ENCODE peak calls at places on chromosomes 2 and 18, in nine cellular contexts. One of them, this sample, is unnamed.
A peak's percentile ranks its signal among the peaks of the same experiment; 100 is the strongest.

GRCh38 chr2:151669585-151670081 is 64.6 kb downstream of the NEB start:
- DNase-seq in upper lobe of right lung: no peak
- DNase-seq in IMR-90: no peak
- DNase-seq in MM.1S: no peak
- DNase-seq in endothelial cell: no peak
- DNase-seq in A673: no peak
- DNase-seq in H9: no peak
- DNase-seq in WERI-Rb-1: no peak
- DNase-seq in activated CD8-positive, alpha-beta T cell treated with anti-CD3 and anti-CD28 coated beads for 36 hours: peak; percentile 38
- DNase-seq in this sample: no peak

GRCh38 chr2:160411167-160411566 is 82.4 kb downstream of the RBMS1 start:
- DNase-seq in upper lobe of right lung: no peak
- DNase-seq in IMR-90: no peak
- DNase-seq in MM.1S: peak; percentile 34
- DNase-seq in endothelial cell: no peak
- DNase-seq in A673: no peak
- DNase-seq in H9: no peak
- DNase-seq in WERI-Rb-1: no peak
- DNase-seq in activated CD8-positive, alpha-beta T cell treated with anti-CD3 and anti-CD28 coated beads for 36 hours: peak; percentile 68
- DNase-seq in this sample: no peak

GRCh38 chr2:73255907-73256617 is 22.0 kb downstream of the CCT7 start:
- DNase-seq in upper lobe of right lung: peak; percentile 32
- DNase-seq in IMR-90: no peak
- DNase-seq in MM.1S: no peak
- DNase-seq in endothelial cell: no peak
- DNase-seq in A673: no peak
- DNase-seq in H9: no peak
- DNase-seq in WERI-Rb-1: no peak
- DNase-seq in activated CD8-positive, alpha-beta T cell treated with anti-CD3 and anti-CD28 coated beads for 36 hours: no peak
- DNase-seq in this sample: peak; percentile 24

GRCh38 chr18:14976736-14977430 is 228.9 kb downstream of the ANKRD30B start:
- DNase-seq in upper lobe of right lung: no peak
- DNase-seq in IMR-90: no peak
- DNase-seq in MM.1S: no peak
- DNase-seq in endothelial cell: no peak
- DNase-seq in A673: no peak
- DNase-seq in H9: no peak
- DNase-seq in WERI-Rb-1: no peak
- DNase-seq in activated CD8-positive, alpha-beta T cell treated with anti-CD3 and anti-CD28 coated beads for 36 hours: no peak
- DNase-seq in this sample: no peak

GRCh38 chr18:9825571-9826073 is 60.2 kb upstream of the TXNDC2 start:
- DNase-seq in upper lobe of right lung: no peak
- DNase-seq in IMR-90: peak; percentile 96
- DNase-seq in MM.1S: no peak
- DNase-seq in endothelial cell: no peak
- DNase-seq in A673: peak; percentile 60
- DNase-seq in H9: no peak
- DNase-seq in WERI-Rb-1: no peak
- DNase-seq in activated CD8-positive, alpha-beta T cell treated with anti-CD3 and anti-CD28 coated beads for 36 hours: no peak
- DNase-seq in this sample: no peak

GRCh38 chr18:9643549-9643948 is 29.2 kb upstream of the PPP4R1 start:
- DNase-seq in upper lobe of right lung: no peak
- DNase-seq in IMR-90: peak; percentile 97
- DNase-seq in MM.1S: no peak
- DNase-seq in endothelial cell: no peak
- DNase-seq in A673: peak; percentile 91
- DNase-seq in H9: peak; percentile 76
- DNase-seq in WERI-Rb-1: no peak
- DNase-seq in activated CD8-positive, alpha-beta T cell treated with anti-CD3 and anti-CD28 coated beads for 36 hours: no peak
- DNase-seq in this sample: no peak

GRCh38 chr2:201071305-201072200 is at the start of the genes HYCC2 and NDUFB3:
- DNase-seq in upper lobe of right lung: peak; percentile 92
- DNase-seq in IMR-90: peak; percentile 93
- DNase-seq in MM.1S: peak; percentile 96
- DNase-seq in endothelial cell: peak; percentile 89
- DNase-seq in A673: peak; percentile 95
- DNase-seq in H9: peak; percentile 94
- DNase-seq in WERI-Rb-1: peak; percentile 92
- DNase-seq in activated CD8-positive, alpha-beta T cell treated with anti-CD3 and anti-CD28 coated beads for 36 hours: peak; percentile 95
- DNase-seq in this sample: peak; percentile 96

GRCh38 chr2:237354930-237355329 is 59.0 kb downstream of the COL6A3 start:
- DNase-seq in upper lobe of right lung: no peak
- DNase-seq in IMR-90: peak; percentile 72
- DNase-seq in MM.1S: no peak
- DNase-seq in endothelial cell: no peak
- DNase-seq in A673: no peak
- DNase-seq in H9: no peak
- DNase-seq in WERI-Rb-1: no peak
- DNase-seq in activated CD8-positive, alpha-beta T cell treated with anti-CD3 and anti-CD28 coated beads for 36 hours: no peak
- DNase-seq in this sample: no peak

GRCh38 chr2:149885468-149885867 is 297.9 kb upstream of the MMADHC start:
- DNase-seq in upper lobe of right lung: no peak
- DNase-seq in IMR-90: no peak
- DNase-seq in MM.1S: peak; percentile 87
- DNase-seq in endothelial cell: no peak
- DNase-seq in A673: no peak
- DNase-seq in H9: no peak
- DNase-seq in WERI-Rb-1: no peak
- DNase-seq in activated CD8-positive, alpha-beta T cell treated with anti-CD3 and anti-CD28 coated beads for 36 hours: no peak
- DNase-seq in this sample: no peak

GRCh38 chr2:161416294-161416632 is at the start of gene TBR1:
- DNase-seq in upper lobe of right lung: no peak
- DNase-seq in IMR-90: no peak
- DNase-seq in MM.1S: no peak
- DNase-seq in endothelial cell: no peak
- DNase-seq in A673: no peak
- DNase-seq in H9: no peak
- DNase-seq in WERI-Rb-1: no peak
- DNase-seq in activated CD8-positive, alpha-beta T cell treated with anti-CD3 and anti-CD28 coated beads for 36 hours: no peak
- DNase-seq in this sample: peak; percentile 38

GRCh38 chr2:85788603-85789002 is 34.8 kb downstream of the ATOH8 start:
- DNase-seq in upper lobe of right lung: peak; percentile 46
- DNase-seq in IMR-90: no peak
- DNase-seq in MM.1S: no peak
- DNase-seq in endothelial cell: no peak
- DNase-seq in A673: no peak
- DNase-seq in H9: no peak
- DNase-seq in WERI-Rb-1: no peak
- DNase-seq in activated CD8-positive, alpha-beta T cell treated with anti-CD3 and anti-CD28 coated beads for 36 hours: no peak
- DNase-seq in this sample: no peak

GRCh38 chr2:97645112-97645699 is 656 bp upstream of the COX5B start:
- DNase-seq in upper lobe of right lung: peak; percentile 86
- DNase-seq in IMR-90: no peak
- DNase-seq in MM.1S: no peak
- DNase-seq in endothelial cell: peak; percentile 33
- DNase-seq in A673: no peak
- DNase-seq in H9: peak; percentile 41
- DNase-seq in WERI-Rb-1: no peak
- DNase-seq in activated CD8-positive, alpha-beta T cell treated with anti-CD3 and anti-CD28 coated beads for 36 hours: no peak
- DNase-seq in this sample: peak; percentile 34

GRCh38 chr2:127853667-127854066 is 4.3 kb downstream of the POLR2D start:
- DNase-seq in upper lobe of right lung: no peak
- DNase-seq in IMR-90: peak; percentile 49
- DNase-seq in MM.1S: no peak
- DNase-seq in endothelial cell: no peak
- DNase-seq in A673: no peak
- DNase-seq in H9: no peak
- DNase-seq in WERI-Rb-1: no peak
- DNase-seq in activated CD8-positive, alpha-beta T cell treated with anti-CD3 and anti-CD28 coated beads for 36 hours: peak; percentile 11
- DNase-seq in this sample: no peak

GRCh38 chr18:11874676-11875075 is 23.5 kb downstream of the CHMP1B start:
- DNase-seq in upper lobe of right lung: no peak
- DNase-seq in IMR-90: no peak
- DNase-seq in MM.1S: no peak
- DNase-seq in endothelial cell: no peak
- DNase-seq in A673: no peak
- DNase-seq in H9: no peak
- DNase-seq in WERI-Rb-1: no peak
- DNase-seq in activated CD8-positive, alpha-beta T cell treated with anti-CD3 and anti-CD28 coated beads for 36 hours: no peak
- DNase-seq in this sample: no peak

GRCh38 chr2:215731108-215731507 is 282.2 kb downstream of the MREG start:
- DNase-seq in upper lobe of right lung: no peak
- DNase-seq in IMR-90: no peak
- DNase-seq in MM.1S: no peak
- DNase-seq in endothelial cell: no peak
- DNase-seq in A673: no peak
- DNase-seq in H9: no peak
- DNase-seq in WERI-Rb-1: no peak
- DNase-seq in activated CD8-positive, alpha-beta T cell treated with anti-CD3 and anti-CD28 coated beads for 36 hours: no peak
- DNase-seq in this sample: no peak

GRCh38 chr2:215726070-215726469 is 287.3 kb downstream of the MREG start:
- DNase-seq in upper lobe of right lung: no peak
- DNase-seq in IMR-90: no peak
- DNase-seq in MM.1S: no peak
- DNase-seq in endothelial cell: no peak
- DNase-seq in A673: no peak
- DNase-seq in H9: no peak
- DNase-seq in WERI-Rb-1: no peak
- DNase-seq in activated CD8-positive, alpha-beta T cell treated with anti-CD3 and anti-CD28 coated beads for 36 hours: no peak
- DNase-seq in this sample: no peak

GRCh38 chr2:215727507-215728503 is 285.5 kb downstream of the MREG start:
- DNase-seq in upper lobe of right lung: no peak
- DNase-seq in IMR-90: peak; percentile 59
- DNase-seq in MM.1S: no peak
- DNase-seq in endothelial cell: no peak
- DNase-seq in A673: no peak
- DNase-seq in H9: no peak
- DNase-seq in WERI-Rb-1: no peak
- DNase-seq in activated CD8-positive, alpha-beta T cell treated with anti-CD3 and anti-CD28 coated beads for 36 hours: no peak
- DNase-seq in this sample: no peak

GRCh38 chr2:215729985-215730620 is 283.2 kb downstream of the MREG start:
- DNase-seq in upper lobe of right lung: no peak
- DNase-seq in IMR-90: peak; percentile 57
- DNase-seq in MM.1S: no peak
- DNase-seq in endothelial cell: no peak
- DNase-seq in A673: no peak
- DNase-seq in H9: no peak
- DNase-seq in WERI-Rb-1: no peak
- DNase-seq in activated CD8-positive, alpha-beta T cell treated with anti-CD3 and anti-CD28 coated beads for 36 hours: no peak
- DNase-seq in this sample: no peak

GRCh38 chr2:215728504-215729065 is 284.8 kb downstream of the MREG start:
- DNase-seq in upper lobe of right lung: no peak
- DNase-seq in IMR-90: peak; percentile 95
- DNase-seq in MM.1S: no peak
- DNase-seq in endothelial cell: no peak
- DNase-seq in A673: no peak
- DNase-seq in H9: no peak
- DNase-seq in WERI-Rb-1: no peak
- DNase-seq in activated CD8-positive, alpha-beta T cell treated with anti-CD3 and anti-CD28 coated beads for 36 hours: no peak
- DNase-seq in this sample: peak; percentile 17
- TF ChIP-seq CTCF in upper lobe of right lung: peak; percentile 19
- TF ChIP-seq CTCF in IMR-90: no peak
- TF ChIP-seq CTCF in MM.1S: no peak
- TF ChIP-seq CTCF in endothelial cell: no peak
- TF ChIP-seq CTCF in A673: no peak
- TF ChIP-seq CTCF in H9: no peak
- TF ChIP-seq CTCF in WERI-Rb-1: no peak
- TF ChIP-seq CTCF in activated CD8-positive, alpha-beta T cell treated with anti-CD3 and anti-CD28 coated beads for 36 hours: no peak
- TF ChIP-seq CTCF in this sample: no peak

DNA sequence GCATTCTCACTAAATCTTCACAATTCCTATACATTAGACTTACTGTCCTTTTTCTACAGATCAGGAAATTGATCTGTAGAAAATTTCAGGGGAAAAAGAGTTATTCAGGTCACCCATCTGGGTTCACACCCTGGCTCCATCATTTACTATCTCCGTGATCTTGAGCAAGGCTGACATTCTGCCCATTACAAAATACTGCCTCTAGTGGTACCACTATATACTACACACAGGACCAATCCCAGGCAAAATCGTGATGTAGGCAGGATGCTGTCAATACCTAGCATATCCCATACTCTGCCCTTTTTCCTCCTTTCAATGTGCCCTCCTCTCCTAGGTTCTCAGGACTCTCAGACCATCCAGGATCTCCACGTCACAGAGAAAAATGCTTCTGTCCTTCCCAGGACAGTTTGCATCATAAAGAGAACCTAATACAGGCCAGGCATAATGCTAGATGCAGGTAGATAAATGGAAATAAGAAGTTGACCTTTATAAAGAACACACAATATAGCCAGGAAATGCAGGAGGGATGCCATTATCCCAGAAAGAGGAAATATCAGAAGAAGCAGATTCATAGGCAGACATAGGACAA is 101.9 kb downstream of the CDH20 start:
- DNase-seq in upper lobe of right lung: no peak
- DNase-seq in IMR-90: peak; percentile 10
- DNase-seq in MM.1S: no peak
- DNase-seq in endothelial cell: peak; percentile 9
- DNase-seq in A673: peak; percentile 35
- DNase-seq in H9: peak; percentile 34
- DNase-seq in WERI-Rb-1: peak; percentile 19
- DNase-seq in activated CD8-positive, alpha-beta T cell treated with anti-CD3 and anti-CD28 coated beads for 36 hours: peak; percentile 2
- DNase-seq in this sample: no peak
- TF ChIP-seq CTCF in upper lobe of right lung: peak; percentile 36
- TF ChIP-seq CTCF in IMR-90: peak; percentile 44
- TF ChIP-seq CTCF in MM.1S: peak; percentile 49
- TF ChIP-seq CTCF in endothelial cell: peak; percentile 85
- TF ChIP-seq CTCF in A673: peak; percentile 65
- TF ChIP-seq CTCF in H9: peak; percentile 79
- TF ChIP-seq CTCF in WERI-Rb-1: peak; percentile 74
- TF ChIP-seq CTCF in activated CD8-positive, alpha-beta T cell treated with anti-CD3 and anti-CD28 coated beads for 36 hours: peak; percentile 54
- TF ChIP-seq CTCF in this sample: peak; percentile 12

DNA sequence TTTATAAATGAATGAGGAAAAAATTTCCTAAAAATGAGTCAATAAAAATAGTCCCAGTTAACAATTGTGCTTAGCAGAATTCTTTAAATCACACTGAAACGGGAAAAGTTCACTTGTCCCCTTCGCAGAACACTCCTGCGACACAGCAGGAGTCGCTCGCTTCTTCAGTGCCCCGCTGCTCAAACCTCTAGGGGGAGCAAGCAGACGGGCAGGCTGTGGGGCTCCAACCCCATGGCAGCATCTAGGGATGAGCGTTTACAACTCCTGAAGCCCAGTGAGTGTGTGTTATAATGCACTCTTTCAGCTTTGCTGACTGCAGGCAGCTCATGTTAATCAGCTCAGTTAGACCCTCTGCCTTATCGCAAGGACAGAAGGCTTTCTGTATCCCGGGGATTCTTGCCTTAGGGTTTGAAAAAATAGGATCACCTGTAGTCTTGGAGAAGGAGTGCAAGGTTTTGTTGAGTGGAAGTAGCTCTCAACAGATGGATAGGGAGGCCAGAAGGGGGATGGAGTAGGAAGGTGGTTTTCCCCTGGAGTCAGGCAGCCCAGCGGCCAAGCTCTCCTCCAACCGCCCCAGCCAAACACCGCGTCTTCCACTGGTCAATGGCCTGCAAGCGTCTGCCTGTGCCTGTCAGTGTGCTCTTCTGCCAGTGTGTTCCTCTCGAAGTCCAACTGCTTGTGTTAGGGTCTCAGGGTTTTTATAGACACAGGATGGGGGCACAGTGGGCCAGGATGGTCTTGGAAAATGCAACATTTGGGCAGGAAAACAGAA is 1977.7 kb upstream of the LRRTM1 start:
- DNase-seq in upper lobe of right lung: no peak
- DNase-seq in IMR-90: no peak
- DNase-seq in MM.1S: no peak
- DNase-seq in endothelial cell: peak; percentile 35
- DNase-seq in A673: no peak
- DNase-seq in H9: peak; percentile 78
- DNase-seq in WERI-Rb-1: peak; percentile 53
- DNase-seq in activated CD8-positive, alpha-beta T cell treated with anti-CD3 and anti-CD28 coated beads for 36 hours: no peak
- DNase-seq in this sample: no peak
- TF ChIP-seq CTCF in upper lobe of right lung: no peak
- TF ChIP-seq CTCF in IMR-90: no peak
- TF ChIP-seq CTCF in MM.1S: no peak
- TF ChIP-seq CTCF in endothelial cell: no peak
- TF ChIP-seq CTCF in A673: no peak
- TF ChIP-seq CTCF in H9: peak; percentile 74
- TF ChIP-seq CTCF in WERI-Rb-1: peak; percentile 54
- TF ChIP-seq CTCF in activated CD8-positive, alpha-beta T cell treated with anti-CD3 and anti-CD28 coated beads for 36 hours: no peak
- TF ChIP-seq CTCF in this sample: no peak

GRCh38 chr2:170123593-170123992 is 54.4 kb upstream of the MYO3B start:
- DNase-seq in upper lobe of right lung: no peak
- DNase-seq in IMR-90: peak; percentile 27
- DNase-seq in MM.1S: no peak
- DNase-seq in endothelial cell: no peak
- DNase-seq in A673: no peak
- DNase-seq in H9: peak; percentile 53
- DNase-seq in WERI-Rb-1: no peak
- DNase-seq in activated CD8-positive, alpha-beta T cell treated with anti-CD3 and anti-CD28 coated beads for 36 hours: no peak
- DNase-seq in this sample: no peak
- TF ChIP-seq CTCF in upper lobe of right lung: no peak
- TF ChIP-seq CTCF in IMR-90: no peak
- TF ChIP-seq CTCF in MM.1S: no peak
- TF ChIP-seq CTCF in endothelial cell: no peak
- TF ChIP-seq CTCF in A673: no peak
- TF ChIP-seq CTCF in H9: no peak
- TF ChIP-seq CTCF in WERI-Rb-1: no peak
- TF ChIP-seq CTCF in activated CD8-positive, alpha-beta T cell treated with anti-CD3 and anti-CD28 coated beads for 36 hours: no peak
- TF ChIP-seq CTCF in this sample: no peak